ENCODE peak calls at places on chromosomes 3 and 15, in ten cellular contexts. One of them, this sample, is unnamed.

GRCh38 chr3:70726966-70727365 is 414.5 kb upstream of the MDFIC2 start:
- DNase-seq in psoas muscle: no peak
- DNase-seq in GM10248: no peak
- DNase-seq in NCI-H2029: no peak
- DNase-seq in right cardiac atrium: no peak
- DNase-seq in 8988T: no peak
- DNase-seq in stimulated activated CD8-positive, alpha-beta memory T cell treated with anti-CD3 and anti-CD28 coated beads, Interleukin-2, amount 100 ng/mL, for 48 hours: no peak
- DNase-seq in A549: no peak
- DNase-seq in RWPE2: no peak
- DNase-seq in NCI-H1694: no peak
- DNase-seq in this sample: no peak

GRCh38 chr3:21641959-21642358 is 109.1 kb downstream of the ZNF385D start:
- DNase-seq in psoas muscle: no peak
- DNase-seq in GM10248: no peak
- DNase-seq in NCI-H2029: no peak
- DNase-seq in right cardiac atrium: no peak
- DNase-seq in 8988T: no peak
- DNase-seq in stimulated activated CD8-positive, alpha-beta memory T cell treated with anti-CD3 and anti-CD28 coated beads, Interleukin-2, amount 100 ng/mL, for 48 hours: no peak
- DNase-seq in A549: no peak
- DNase-seq in RWPE2: no peak
- DNase-seq in NCI-H1694: no peak
- DNase-seq in this sample: no peak

GRCh38 chr15:57034613-57035012 is 116.2 kb downstream of the TCF12 start:
- DNase-seq in psoas muscle: no peak
- DNase-seq in GM10248: no peak
- DNase-seq in NCI-H2029: no peak
- DNase-seq in right cardiac atrium: no peak
- DNase-seq in 8988T: no peak
- DNase-seq in stimulated activated CD8-positive, alpha-beta memory T cell treated with anti-CD3 and anti-CD28 coated beads, Interleukin-2, amount 100 ng/mL, for 48 hours: no peak
- DNase-seq in A549: no peak
- DNase-seq in RWPE2: no peak
- DNase-seq in NCI-H1694: no peak
- DNase-seq in this sample: no peak

GRCh38 chr3:53242642-53243041 is 13.2 kb downstream of the TKT start:
- DNase-seq in psoas muscle: no peak
- DNase-seq in GM10248: no peak
- DNase-seq in NCI-H2029: no peak
- DNase-seq in right cardiac atrium: peak; percentile 41
- DNase-seq in 8988T: no peak
- DNase-seq in stimulated activated CD8-positive, alpha-beta memory T cell treated with anti-CD3 and anti-CD28 coated beads, Interleukin-2, amount 100 ng/mL, for 48 hours: no peak
- DNase-seq in A549: no peak
- DNase-seq in RWPE2: no peak
- DNase-seq in NCI-H1694: no peak
- DNase-seq in this sample: no peak

GRCh38 chr3:55817177-55817576 is 330.1 kb upstream of the WNT5A start:
- DNase-seq in psoas muscle: no peak
- DNase-seq in GM10248: no peak
- DNase-seq in NCI-H2029: no peak
- DNase-seq in right cardiac atrium: no peak
- DNase-seq in 8988T: no peak
- DNase-seq in stimulated activated CD8-positive, alpha-beta memory T cell treated with anti-CD3 and anti-CD28 coated beads, Interleukin-2, amount 100 ng/mL, for 48 hours: no peak
- DNase-seq in A549: no peak
- DNase-seq in RWPE2: no peak
- DNase-seq in NCI-H1694: no peak
- DNase-seq in this sample: peak; percentile 8

GRCh38 chr3:147392083-147392916 is 14.0 kb downstream of the ZIC4 start:
- DNase-seq in psoas muscle: peak; percentile 86
- DNase-seq in GM10248: no peak
- DNase-seq in NCI-H2029: no peak
- DNase-seq in right cardiac atrium: peak; percentile 68
- DNase-seq in 8988T: no peak
- DNase-seq in stimulated activated CD8-positive, alpha-beta memory T cell treated with anti-CD3 and anti-CD28 coated beads, Interleukin-2, amount 100 ng/mL, for 48 hours: no peak
- DNase-seq in A549: no peak
- DNase-seq in RWPE2: no peak
- DNase-seq in NCI-H1694: peak; percentile 23
- DNase-seq in this sample: no peak

GRCh38 chr3:30440147-30440604 is 166.2 kb upstream of the TGFBR2 start:
- DNase-seq in psoas muscle: no peak
- DNase-seq in GM10248: no peak
- DNase-seq in NCI-H2029: no peak
- DNase-seq in right cardiac atrium: no peak
- DNase-seq in 8988T: no peak
- DNase-seq in stimulated activated CD8-positive, alpha-beta memory T cell treated with anti-CD3 and anti-CD28 coated beads, Interleukin-2, amount 100 ng/mL, for 48 hours: no peak
- DNase-seq in A549: peak; percentile 71
- DNase-seq in RWPE2: no peak
- DNase-seq in NCI-H1694: no peak
- DNase-seq in this sample: peak; percentile 37

GRCh38 chr15:64842986-64843561 is 1.4 kb downstream of the PLEKHO2 start:
- DNase-seq in psoas muscle: peak; percentile 81
- DNase-seq in GM10248: no peak
- DNase-seq in NCI-H2029: no peak
- DNase-seq in right cardiac atrium: peak; percentile 87
- DNase-seq in 8988T: no peak
- DNase-seq in stimulated activated CD8-positive, alpha-beta memory T cell treated with anti-CD3 and anti-CD28 coated beads, Interleukin-2, amount 100 ng/mL, for 48 hours: no peak
- DNase-seq in A549: no peak
- DNase-seq in RWPE2: no peak
- DNase-seq in NCI-H1694: no peak
- DNase-seq in this sample: peak; percentile 65

GRCh38 chr3:129277829-129278271 is 820 bp upstream of the HMCES start:
- DNase-seq in psoas muscle: no peak
- DNase-seq in GM10248: no peak
- DNase-seq in NCI-H2029: no peak
- DNase-seq in right cardiac atrium: no peak
- DNase-seq in 8988T: no peak
- DNase-seq in stimulated activated CD8-positive, alpha-beta memory T cell treated with anti-CD3 and anti-CD28 coated beads, Interleukin-2, amount 100 ng/mL, for 48 hours: no peak
- DNase-seq in A549: peak; percentile 8
- DNase-seq in RWPE2: no peak
- DNase-seq in NCI-H1694: no peak
- DNase-seq in this sample: peak; percentile 5

GRCh38 chr15:68797157-68797556 is 23.5 kb downstream of the ANP32A start:
- DNase-seq in psoas muscle: no peak
- DNase-seq in GM10248: no peak
- DNase-seq in NCI-H2029: no peak
- DNase-seq in right cardiac atrium: no peak
- DNase-seq in 8988T: no peak
- DNase-seq in stimulated activated CD8-positive, alpha-beta memory T cell treated with anti-CD3 and anti-CD28 coated beads, Interleukin-2, amount 100 ng/mL, for 48 hours: no peak
- DNase-seq in A549: no peak
- DNase-seq in RWPE2: no peak
- DNase-seq in NCI-H1694: no peak
- DNase-seq in this sample: no peak

This sample was measured in cardiac muscle cell.